ENCODE peak calls at places on chromosomes 1 and 21, in five cellular contexts. One of them, this sample, is unnamed.

GRCh38 chr1:244349103-244349531 is 102.6 kb downstream of the ADSS2 start:
- DNase-seq in A172: peak; percentile 81
- DNase-seq in 8988T: no peak
- DNase-seq in fibroblast of pulmonary artery: peak; percentile 95
- DNase-seq in choroid plexus epithelial cell: peak; percentile 92
- DNase-seq in this sample: peak; percentile 91

GRCh38 chr1:206706298-206706791 is 21.6 kb downstream of the MAPKAPK2 start:
- DNase-seq in A172: no peak
- DNase-seq in 8988T: no peak
- DNase-seq in fibroblast of pulmonary artery: peak; percentile 93
- DNase-seq in choroid plexus epithelial cell: peak; percentile 96
- DNase-seq in this sample: peak; percentile 75

GRCh38 chr1:221983444-221983843 is 241.6 kb upstream of the DUSP10 start:
- DNase-seq in A172: no peak
- DNase-seq in 8988T: no peak
- DNase-seq in fibroblast of pulmonary artery: no peak
- DNase-seq in choroid plexus epithelial cell: no peak
- DNase-seq in this sample: no peak

GRCh38 chr21:39430457-39430856 is 15.1 kb downstream of the LCA5L start:
- DNase-seq in A172: no peak
- DNase-seq in 8988T: no peak
- DNase-seq in fibroblast of pulmonary artery: no peak
- DNase-seq in choroid plexus epithelial cell: no peak
- DNase-seq in this sample: no peak

GRCh38 chr1:234280500-234280899 is 92.8 kb upstream of the COA6 start:
- DNase-seq in A172: no peak
- DNase-seq in 8988T: no peak
- DNase-seq in fibroblast of pulmonary artery: no peak
- DNase-seq in choroid plexus epithelial cell: no peak
- DNase-seq in this sample: no peak

GRCh38 chr1:209397910-209398309 is 185.6 kb upstream of the CAMK1G start:
- DNase-seq in A172: no peak
- DNase-seq in 8988T: no peak
- DNase-seq in fibroblast of pulmonary artery: no peak
- DNase-seq in choroid plexus epithelial cell: no peak
- DNase-seq in this sample: no peak

GRCh38 chr1:221344693-221345092 is 397.2 kb downstream of the DUSP10 start:
- DNase-seq in A172: no peak
- DNase-seq in 8988T: no peak
- DNase-seq in fibroblast of pulmonary artery: peak; percentile 4
- DNase-seq in choroid plexus epithelial cell: no peak
- DNase-seq in this sample: peak; percentile 4

GRCh38 chr1:27148591-27148990 is 6.3 kb downstream of the SLC9A1 start:
- DNase-seq in A172: no peak
- DNase-seq in 8988T: no peak
- DNase-seq in fibroblast of pulmonary artery: no peak
- DNase-seq in choroid plexus epithelial cell: no peak
- DNase-seq in this sample: no peak

GRCh38 chr1:186304982-186305949 is 69.8 kb downstream of the TPR start:
- DNase-seq in A172: peak; percentile 57
- DNase-seq in 8988T: no peak
- DNase-seq in fibroblast of pulmonary artery: peak; percentile 46
- DNase-seq in choroid plexus epithelial cell: peak; percentile 66
- DNase-seq in this sample: peak; percentile 34

GRCh38 chr1:42993631-42994121 is 35.0 kb upstream of the SLC2A1 start:
- DNase-seq in A172: no peak
- DNase-seq in 8988T: no peak
- DNase-seq in fibroblast of pulmonary artery: no peak
- DNase-seq in choroid plexus epithelial cell: no peak
- DNase-seq in this sample: no peak

GRCh38 chr1:226526801-226527595 is 21.6 kb upstream of the STUM start:
- DNase-seq in A172: peak; percentile 30
- DNase-seq in 8988T: no peak
- DNase-seq in fibroblast of pulmonary artery: peak; percentile 31
- DNase-seq in choroid plexus epithelial cell: peak; percentile 36
- DNase-seq in this sample: peak; percentile 52

GRCh38 chr1:74673351-74674111 is at the start of gene ERICH3:
- DNase-seq in A172: no peak
- DNase-seq in 8988T: no peak
- DNase-seq in fibroblast of pulmonary artery: no peak
- DNase-seq in choroid plexus epithelial cell: no peak
- DNase-seq in this sample: no peak

GRCh38 chr1:184792450-184792969 is 37.9 kb upstream of the EDEM3 start:
- DNase-seq in A172: peak; percentile 99
- DNase-seq in 8988T: peak; percentile 28
- DNase-seq in fibroblast of pulmonary artery: peak; percentile 96
- DNase-seq in choroid plexus epithelial cell: peak; percentile 89
- DNase-seq in this sample: peak; percentile 99

GRCh38 chr21:14119038-14119437 is 91.7 kb downstream of the LIPI start:
- DNase-seq in A172: no peak
- DNase-seq in 8988T: no peak
- DNase-seq in fibroblast of pulmonary artery: no peak
- DNase-seq in choroid plexus epithelial cell: no peak
- DNase-seq in this sample: peak; percentile 0

GRCh38 chr1:9593492-9594465 is 5.1 kb downstream of the TMEM201 start:
- DNase-seq in A172: peak; percentile 69
- DNase-seq in 8988T: no peak
- DNase-seq in fibroblast of pulmonary artery: peak; percentile 74
- DNase-seq in choroid plexus epithelial cell: peak; percentile 73
- DNase-seq in this sample: peak; percentile 43

GRCh38 chr1:19504796-19505693 is 19.7 kb upstream of the CAPZB start:
- DNase-seq in A172: peak; percentile 50
- DNase-seq in 8988T: no peak
- DNase-seq in fibroblast of pulmonary artery: peak; percentile 98
- DNase-seq in choroid plexus epithelial cell: peak; percentile 99
- DNase-seq in this sample: peak; percentile 100

GRCh38 chr1:54980528-54981241 is at the start of gene TMEM61:
- DNase-seq in A172: no peak
- DNase-seq in 8988T: no peak
- DNase-seq in fibroblast of pulmonary artery: no peak
- DNase-seq in choroid plexus epithelial cell: no peak
- DNase-seq in this sample: no peak

GRCh38 chr1:14910947-14911721 is 242.4 kb upstream of the TMEM51 start:
- DNase-seq in A172: no peak
- DNase-seq in 8988T: no peak
- DNase-seq in fibroblast of pulmonary artery: no peak
- DNase-seq in choroid plexus epithelial cell: peak; percentile 40
- DNase-seq in this sample: no peak

GRCh38 chr1:229855999-229856650 is 210.9 kb upstream of the GALNT2 start:
- DNase-seq in A172: no peak
- DNase-seq in 8988T: no peak
- DNase-seq in fibroblast of pulmonary artery: no peak
- DNase-seq in choroid plexus epithelial cell: no peak
- DNase-seq in this sample: no peak

GRCh38 chr1:152745289-152745704 is 12.5 kb upstream of the KPRP start:
- DNase-seq in A172: peak; percentile 33
- DNase-seq in 8988T: no peak
- DNase-seq in fibroblast of pulmonary artery: no peak
- DNase-seq in choroid plexus epithelial cell: no peak
- DNase-seq in this sample: peak; percentile 1

GRCh38 chr1:28580706-28581530 is 11.1 kb upstream of the RAB42 start:
- DNase-seq in A172: no peak
- DNase-seq in 8988T: no peak
- DNase-seq in fibroblast of pulmonary artery: peak; percentile 44
- DNase-seq in choroid plexus epithelial cell: peak; percentile 39
- DNase-seq in this sample: peak; percentile 26

GRCh38 chr1:6866825-6867224 is 81.6 kb downstream of the CAMTA1 start:
- DNase-seq in A172: no peak
- DNase-seq in 8988T: no peak
- DNase-seq in fibroblast of pulmonary artery: no peak
- DNase-seq in choroid plexus epithelial cell: no peak
- DNase-seq in this sample: no peak

GRCh38 chr1:43732132-43732531 is 24.8 kb downstream of the ST3GAL3 start:
- DNase-seq in A172: no peak
- DNase-seq in 8988T: no peak
- DNase-seq in fibroblast of pulmonary artery: no peak
- DNase-seq in choroid plexus epithelial cell: no peak
- DNase-seq in this sample: no peak

GRCh38 chr1:109877320-109877771 is 33.3 kb upstream of the CSF1 start:
- DNase-seq in A172: peak; percentile 87
- DNase-seq in 8988T: peak; percentile 32
- DNase-seq in fibroblast of pulmonary artery: peak; percentile 95
- DNase-seq in choroid plexus epithelial cell: peak; percentile 93
- DNase-seq in this sample: peak; percentile 96

GRCh38 chr1:223349241-223349640 is 14.7 kb downstream of the SUSD4 start:
- DNase-seq in A172: no peak
- DNase-seq in 8988T: no peak
- DNase-seq in fibroblast of pulmonary artery: no peak
- DNase-seq in choroid plexus epithelial cell: no peak
- DNase-seq in this sample: no peak

GRCh38 chr21:34198232-34199120 is 125.1 kb downstream of the MRPS6 start:
- DNase-seq in A172: no peak
- DNase-seq in 8988T: no peak
- DNase-seq in fibroblast of pulmonary artery: no peak
- DNase-seq in choroid plexus epithelial cell: no peak
- DNase-seq in this sample: no peak

GRCh38 chr1:43930168-43930948 is 3.2 kb upstream of the ARTN start:
- DNase-seq in A172: no peak
- DNase-seq in 8988T: peak; percentile 39
- DNase-seq in fibroblast of pulmonary artery: no peak
- DNase-seq in choroid plexus epithelial cell: no peak
- DNase-seq in this sample: no peak

GRCh38 chr1:33032126-33032869 is 4.4 kb downstream of the AK2 start:
- DNase-seq in A172: no peak
- DNase-seq in 8988T: no peak
- DNase-seq in fibroblast of pulmonary artery: no peak
- DNase-seq in choroid plexus epithelial cell: peak; percentile 40
- DNase-seq in this sample: peak; percentile 81

GRCh38 chr1:92909321-92909720 is 51.9 kb downstream of the DIPK1A start:
- DNase-seq in A172: peak; percentile 80
- DNase-seq in 8988T: no peak
- DNase-seq in fibroblast of pulmonary artery: peak; percentile 63
- DNase-seq in choroid plexus epithelial cell: peak; percentile 58
- DNase-seq in this sample: peak; percentile 81

GRCh38 chr1:43953361-43953760 is 6.6 kb downstream of the IPO13 start:
- DNase-seq in A172: no peak
- DNase-seq in 8988T: no peak
- DNase-seq in fibroblast of pulmonary artery: no peak
- DNase-seq in choroid plexus epithelial cell: no peak
- DNase-seq in this sample: no peak

GRCh38 chr1:53567458-53568250 is 108.5 kb downstream of the DMRTB1 start:
- DNase-seq in A172: no peak
- DNase-seq in 8988T: no peak
- DNase-seq in fibroblast of pulmonary artery: no peak
- DNase-seq in choroid plexus epithelial cell: no peak
- DNase-seq in this sample: no peak

GRCh38 chr1:168097921-168098528 is 38.7 kb downstream of the GPR161 start:
- DNase-seq in A172: no peak
- DNase-seq in 8988T: no peak
- DNase-seq in fibroblast of pulmonary artery: no peak
- DNase-seq in choroid plexus epithelial cell: no peak
- DNase-seq in this sample: no peak

GRCh38 chr21:42460391-42461184 is 35.4 kb downstream of the RSPH1 start:
- DNase-seq in A172: no peak
- DNase-seq in 8988T: no peak
- DNase-seq in fibroblast of pulmonary artery: no peak
- DNase-seq in choroid plexus epithelial cell: no peak
- DNase-seq in this sample: no peak

GRCh38 chr1:165369255-165369848 is 12.8 kb upstream of the LMX1A start:
- DNase-seq in A172: peak; percentile 28
- DNase-seq in 8988T: no peak
- DNase-seq in fibroblast of pulmonary artery: peak; percentile 54
- DNase-seq in choroid plexus epithelial cell: peak; percentile 51
- DNase-seq in this sample: peak; percentile 10

GRCh38 chr1:226100436-226101347 is 38.2 kb downstream of the H3-3A start:
- DNase-seq in A172: no peak
- DNase-seq in 8988T: peak; percentile 59
- DNase-seq in fibroblast of pulmonary artery: peak; percentile 73
- DNase-seq in choroid plexus epithelial cell: peak; percentile 53
- DNase-seq in this sample: peak; percentile 83

GRCh38 chr1:119108993-119109392 is 31.5 kb downstream of the WARS2 start:
- DNase-seq in A172: no peak
- DNase-seq in 8988T: no peak
- DNase-seq in fibroblast of pulmonary artery: no peak
- DNase-seq in choroid plexus epithelial cell: peak; percentile 44
- DNase-seq in this sample: peak; percentile 61

GRCh38 chr21:25341981-25342380 is 265.3 kb downstream of the MRPL39 start:
- DNase-seq in A172: peak; percentile 93
- DNase-seq in 8988T: no peak
- DNase-seq in fibroblast of pulmonary artery: no peak
- DNase-seq in choroid plexus epithelial cell: no peak
- DNase-seq in this sample: no peak

GRCh38 chr1:82269466-82269865 is 468.7 kb downstream of the ADGRL2 start:
- DNase-seq in A172: peak; percentile 33
- DNase-seq in 8988T: no peak
- DNase-seq in fibroblast of pulmonary artery: peak; percentile 53
- DNase-seq in choroid plexus epithelial cell: peak; percentile 45
- DNase-seq in this sample: no peak

GRCh38 chr1:168893359-168893791 is 164.4 kb upstream of the DPT start:
- DNase-seq in A172: no peak
- DNase-seq in 8988T: no peak
- DNase-seq in fibroblast of pulmonary artery: peak; percentile 32
- DNase-seq in choroid plexus epithelial cell: no peak
- DNase-seq in this sample: peak; percentile 5

GRCh38 chr1:199113265-199113869 is 474.5 kb downstream of the PTPRC start:
- DNase-seq in A172: peak; percentile 59
- DNase-seq in 8988T: no peak
- DNase-seq in fibroblast of pulmonary artery: peak; percentile 88
- DNase-seq in choroid plexus epithelial cell: peak; percentile 93
- DNase-seq in this sample: peak; percentile 78